ENCODE peak calls at places on chromosomes 4 and X, in five cellular contexts. N is activated T-cell treated with anti-CD3 and anti-CD28 coated beads for 24 hours; P is fibroblast of lung; S is stimulated activated CD4-positive, alpha-beta T cell treated with anti-CD3 and anti-CD28 coated beads, TNF-alpha, amount 100 ng/mL, for 4 hours; M is activated CD4-positive, alpha-beta T cell treated with anti-CD3 and anti-CD28 coated beads for 24 hours. Q is an unnamed sample.

GRCh38 chr4:101393256-101393655 is 45.9 kb upstream of the PPP3CA start:
- DNase-seq in M (no peak), P (peak; percentile 84), S (no peak), N (no peak), Q (peak; percentile 24)

GRCh38 chrX:80808854-80809493 is 703 bp downstream of the BRWD3 start:
- DNase-seq in N (peak; percentile 1), M (no peak), S (no peak), P (peak; percentile 1), Q (no peak)

GRCh38 chr4:184826315-184827266 is 823 bp upstream of the ACSL1 start:
- DNase-seq in P (peak; percentile 26), N (no peak), M (peak; percentile 17), S (peak; percentile 13), Q (no peak)

GRCh38 chrX:150700107-150700506 is 6.9 kb downstream of the MTMR1 start:
- DNase-seq in M (no peak), P (no peak), S (no peak), N (no peak), Q (no peak)

GRCh38 chr4:22787753-22788389 is 95.1 kb downstream of the GBA3 start:
- DNase-seq in M (no peak), N (no peak), S (no peak), P (peak; percentile 17), Q (no peak)

GRCh38 chr4:163665521-163666334 is 171.2 kb downstream of the TMA16 start:
- DNase-seq in M (no peak), P (no peak), S (no peak), N (no peak), Q (no peak)

GRCh38 chrX:19647731-19648588 is 132.7 kb upstream of the MAP3K15 start:
- DNase-seq in S (no peak), N (no peak), M (no peak), P (peak; percentile 34), Q (no peak)

GRCh38 chrX:133938530-133938929 is 46.9 kb downstream of the GPC3 start:
- DNase-seq in M (no peak), S (no peak), P (no peak), N (no peak), Q (no peak)

GRCh38 chr4:130563185-130563890 is 1467.4 kb downstream of the C4orf33 start:
- DNase-seq in M (no peak), P (peak; percentile 66), N (no peak), S (no peak), Q (no peak)

GRCh38 chrX:136953867-136954787 is 73.6 kb upstream of the RBMX start:
- DNase-seq in S (peak; percentile 31), N (peak; percentile 37), M (peak; percentile 22), P (peak; percentile 62), Q (peak; percentile 47)

GRCh38 chr4:113026556-113026955 is 22.9 kb upstream of the ANK2 start:
- DNase-seq in S (no peak), N (no peak), M (no peak), P (peak; percentile 72), Q (peak; percentile 47)

GRCh38 chrX:129665916-129666644 is 11.3 kb upstream of the APLN start:
- DNase-seq in M (no peak), S (no peak), P (peak; percentile 83), N (no peak), Q (peak; percentile 86)

GRCh38 chrX:20967725-20968124 is 406.5 kb upstream of the CNKSR2 start:
- DNase-seq in M (no peak), P (no peak), N (no peak), S (no peak), Q (no peak)

GRCh38 chr4:1029957-1030520 is 18.6 kb downstream of the FGFRL1 start:
- DNase-seq in N (no peak), P (no peak), S (no peak), M (no peak), Q (no peak)

Q was measured in AG08395.